ENCODE peak calls at places on chromosomes 16 and 17, in six cellular contexts. E, T, B, J, A and W are unnamed samples.

GRCh38 chr17:6755731-6756184 is at the start of gene XAF1:
- DNase-seq in E (no peak), T (peak), B (peak), J (no peak), A (peak), W (no peak)

GRCh38 chr17:80845863-80846671 is 145.6 kb upstream of the CHMP6 start:
- DNase-seq in E (no peak), T (no peak), B (peak), J (no peak), A (no peak), W (no peak)

GRCh38 chr16:2428051-2428786 is 1.0 kb upstream of the CCNF start:
- DNase-seq in E (no peak), T (peak), B (peak), J (peak), A (peak), W (no peak)

GRCh38 chr17:20121359-20122235 is 112.4 kb downstream of the SPECC1 start:
- DNase-seq in E (peak), T (peak), B (peak), J (peak), A (peak), W (peak)

GRCh38 chr16:31352344-31353115 is 2.4 kb upstream of the ITGAX start:
- DNase-seq in E (no peak), T (no peak), B (peak), J (no peak), A (no peak), W (no peak)

GRCh38 chr16:23362460-23363317 is 60.6 kb downstream of the SCNN1B start:
- DNase-seq in E (no peak), T (peak), B (no peak), J (peak), A (peak), W (no peak)

GRCh38 chr16:81873843-81874752 is 95.0 kb downstream of the PLCG2 start:
- DNase-seq in E (peak), T (peak), B (peak), J (peak), A (peak), W (no peak)

GRCh38 chr17:1294157-1294717 is 14.8 kb downstream of the TRARG1 start:
- DNase-seq in E (no peak), T (no peak), B (peak), J (no peak), A (no peak), W (no peak)

GRCh38 chr17:82331345-82331939 is 2.1 kb downstream of the SECTM1 start:
- DNase-seq in E (no peak), T (no peak), B (no peak), J (no peak), A (no peak), W (no peak)

GRCh38 chr17:7108981-7109380 is 5.6 kb downstream of the ASGR2 start:
- DNase-seq in E (no peak), T (no peak), B (no peak), J (no peak), A (no peak), W (no peak)

GRCh38 chr16:17724242-17724898 is 253.6 kb upstream of the XYLT1 start:
- DNase-seq in E (no peak), T (no peak), B (no peak), J (no peak), A (no peak), W (no peak)

GRCh38 chr17:36507266-36507665 is 20.8 kb downstream of the ZNHIT3 start:
- DNase-seq in E (no peak), T (no peak), B (no peak), J (no peak), A (no peak), W (no peak)

GRCh38 chr17:49715717-49716279 is 8.0 kb upstream of the SLC35B1 start:
- DNase-seq in E (no peak), T (no peak), B (no peak), J (no peak), A (no peak), W (no peak)

GRCh38 chr17:1473841-1474240 is 17.8 kb upstream of the CRK start:
- DNase-seq in E (no peak), T (no peak), B (peak), J (no peak), A (no peak), W (no peak)

GRCh38 chr16:49356728-49357488 is 16.7 kb upstream of the C16orf78 start:
- DNase-seq in E (no peak), T (no peak), B (no peak), J (no peak), A (no peak), W (no peak)

GRCh38 chr17:77668518-77668917 is 290.0 kb upstream of the TNRC6C start:
- DNase-seq in E (no peak), T (no peak), B (no peak), J (no peak), A (no peak), W (no peak)

GRCh38 chr16:87570938-87571867 is 31.1 kb upstream of the JPH3 start:
- DNase-seq in E (no peak), T (peak), B (no peak), J (peak), A (no peak), W (no peak)

GRCh38 chr16:9412362-9413311 is 321.2 kb downstream of the HAPSTR1 start:
- DNase-seq in E (no peak), T (no peak), B (no peak), J (no peak), A (no peak), W (no peak)

GRCh38 chr16:23334421-23334853 is 32.3 kb downstream of the SCNN1B start:
- DNase-seq in E (no peak), T (no peak), B (no peak), J (no peak), A (no peak), W (no peak)

GRCh38 chr16:86257546-86257945 is 252.8 kb upstream of the FOXF1 start:
- DNase-seq in E (no peak), T (no peak), B (no peak), J (no peak), A (no peak), W (no peak)

GRCh38 chr17:60065136-60065535 is 13.6 kb downstream of the HEATR6 start:
- DNase-seq in E (no peak), T (no peak), B (no peak), J (peak), A (no peak), W (no peak)

GRCh38 chr16:70573451-70574121 is 50.0 kb downstream of the SF3B3 start:
- DNase-seq in E (no peak), T (no peak), B (no peak), J (peak), A (peak), W (no peak)

GRCh38 chr16:14400285-14400977 is 229.6 kb downstream of the PARN start:
- DNase-seq in E (no peak), T (no peak), B (no peak), J (no peak), A (no peak), W (no peak)

GRCh38 chr17:59254742-59255141 is 34.4 kb downstream of the GDPD1 start:
- DNase-seq in E (no peak), T (no peak), B (no peak), J (peak), A (no peak), W (no peak)

GRCh38 chr17:30093463-30094147 is 23.0 kb upstream of the NSRP1 start:
- DNase-seq in E (no peak), T (no peak), B (peak), J (peak), A (peak), W (peak)

DNA sequence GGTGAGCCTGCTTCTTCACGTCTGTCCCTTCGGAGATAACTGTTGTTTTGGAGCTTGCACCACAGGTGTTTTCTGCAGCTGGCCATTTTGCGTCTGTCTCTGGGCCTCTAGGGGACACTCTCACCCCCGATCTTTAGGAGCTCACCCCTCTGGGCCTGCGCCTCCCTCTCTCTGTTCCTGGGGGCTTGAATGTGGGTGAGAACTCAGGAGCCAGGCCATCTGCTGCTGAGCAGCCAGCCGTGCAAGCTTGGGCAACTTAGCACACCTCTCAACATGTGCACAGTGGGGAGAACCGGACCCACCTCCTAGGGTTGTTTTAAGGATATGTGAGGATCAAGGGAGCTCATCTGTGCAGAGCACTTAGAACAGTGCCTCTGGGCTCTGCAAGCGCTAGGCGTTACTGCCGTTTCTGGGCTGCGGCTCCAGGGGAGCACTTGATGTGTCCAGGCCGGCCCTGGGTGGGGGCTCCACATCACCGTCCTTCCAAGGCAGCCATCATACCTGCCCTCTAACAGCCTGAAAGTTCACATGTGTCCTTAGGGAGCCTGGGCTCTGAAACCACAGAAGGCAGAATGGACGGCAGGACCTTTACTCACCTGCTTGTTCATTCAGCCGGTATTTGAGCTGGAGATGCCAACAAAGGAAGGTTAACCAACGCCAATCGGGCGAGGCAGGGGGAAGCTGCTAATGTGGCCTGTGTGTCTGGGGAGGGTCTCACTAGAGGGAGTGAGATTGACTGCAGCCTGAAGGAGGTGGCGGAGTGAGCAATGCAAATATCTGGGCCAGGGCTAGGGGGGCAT is 66.3 kb downstream of the MRC2 start:
- DNase-seq in E (no peak), T (no peak), B (no peak), J (peak), A (no peak), W (no peak)
- TF ChIP-seq CTCF in E (no peak), T (no peak), B (no peak), J (no peak), A (no peak), W (no peak)

GRCh38 chr17:18933102-18934058 is 18.6 kb upstream of the SLC5A10 start:
- DNase-seq in E (no peak), T (no peak), B (peak), J (no peak), A (no peak), W (no peak)
- TF ChIP-seq CTCF in E (no peak), T (no peak), B (no peak), J (no peak), A (no peak), W (no peak)

GRCh38 chr17:45048795-45049563 is 2.5 kb downstream of the DCAKD start:
- DNase-seq in E (no peak), T (no peak), B (no peak), J (no peak), A (no peak), W (no peak)
- TF ChIP-seq CTCF in E (no peak), T (no peak), B (no peak), J (no peak), A (peak), W (peak)

DNA sequence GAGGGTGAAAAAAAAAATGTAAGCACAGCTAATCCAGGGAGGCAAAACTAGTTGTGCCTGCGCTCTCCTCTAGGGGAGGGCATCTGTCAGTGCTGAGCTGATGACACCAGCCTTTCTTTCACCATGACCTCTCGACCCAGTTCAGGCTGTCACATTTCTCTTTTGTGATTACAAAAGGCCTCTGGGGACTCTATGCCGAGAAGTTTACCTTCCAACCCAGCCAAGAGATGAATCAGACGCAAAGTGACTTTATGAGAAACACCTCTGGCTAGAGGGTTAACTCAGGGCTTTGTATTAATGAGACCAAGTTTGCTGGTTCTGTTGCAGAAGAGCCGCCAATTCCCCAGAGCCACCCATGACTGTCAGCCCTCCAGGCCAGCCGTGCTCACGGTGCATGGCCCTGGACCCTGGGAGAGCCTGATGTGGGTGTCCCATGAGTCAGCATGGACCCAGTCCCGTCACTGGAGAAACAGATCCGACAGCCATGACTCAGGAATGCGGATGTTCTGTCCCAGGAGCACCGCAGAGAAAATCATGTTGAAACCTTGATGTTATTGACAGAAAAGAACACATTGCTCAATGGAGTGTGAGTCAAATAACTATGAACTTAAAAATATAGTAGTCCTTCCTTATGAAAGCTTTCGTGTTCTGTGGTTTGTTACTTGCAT is 437.2 kb downstream of the HS3ST3B1 start:
- DNase-seq in E (no peak), T (peak), B (no peak), J (peak), A (peak), W (no peak)
- TF ChIP-seq CTCF in E (no peak), T (no peak), B (no peak), J (peak), A (peak), W (no peak)

GRCh38 chr17:75771334-75772281 is 6.6 kb upstream of the GALK1 start:
- DNase-seq in E (no peak), T (no peak), B (no peak), J (peak), A (no peak), W (no peak)
- TF ChIP-seq CTCF in E (no peak), T (no peak), B (no peak), J (peak), A (no peak), W (peak)

GRCh38 chr17:67619555-67619954 is 98.2 kb upstream of the NOL11 start:
- DNase-seq in E (no peak), T (no peak), B (no peak), J (no peak), A (no peak), W (no peak)

GRCh38 chr17:67623767-67624166 is 94.0 kb upstream of the NOL11 start:
- DNase-seq in E (no peak), T (no peak), B (no peak), J (no peak), A (no peak), W (no peak)

GRCh38 chr17:67617304-67617899 is 100.3 kb upstream of the NOL11 start:
- DNase-seq in E (no peak), T (no peak), B (no peak), J (no peak), A (no peak), W (no peak)

GRCh38 chr17:67620088-67620487 is 97.6 kb upstream of the NOL11 start:
- DNase-seq in E (no peak), T (no peak), B (no peak), J (no peak), A (no peak), W (no peak)

DNA sequence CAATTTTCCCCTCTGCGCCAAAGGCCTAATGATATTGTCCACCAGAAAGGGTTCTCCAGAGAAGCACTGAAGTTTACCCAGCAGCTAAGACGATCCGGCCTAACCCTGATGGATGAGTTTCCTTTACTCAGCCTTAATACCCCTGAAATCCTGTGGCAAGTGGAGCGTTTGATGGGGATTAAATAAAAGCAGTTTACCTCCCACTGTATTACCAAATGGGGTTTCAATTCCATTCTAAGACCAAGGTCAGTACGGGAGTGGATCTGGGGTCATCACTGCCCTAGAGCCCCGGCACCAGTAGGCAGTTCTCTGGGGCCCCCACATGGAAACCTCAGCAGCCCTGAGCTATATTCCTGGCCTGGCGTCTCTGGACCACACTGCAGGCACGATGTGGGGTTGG is 97.1 kb upstream of the NOL11 start:
- DNase-seq in E (no peak), T (no peak), B (no peak), J (no peak), A (no peak), W (peak)
- TF ChIP-seq CTCF in E (no peak), T (no peak), B (no peak), J (no peak), A (no peak), W (no peak)